ENCODE peak calls at places on chromosomes 1 and 21, in four cellular contexts. One of them, this sample, is unnamed.
A peak's percentile ranks its signal among the peaks of the same experiment; 100 is the strongest.

GRCh38 chr1:196590959-196591358 is 17.3 kb downstream of the KCNT2 start:
- DNase-seq in K562: no peak
- DNase-seq in A549: no peak
- DNase-seq in HepG2: no peak
- DNase-seq in this sample: no peak

GRCh38 chr1:169466259-169467230 is 19.2 kb downstream of the SLC19A2 start:
- DNase-seq in K562: peak; percentile 34
- DNase-seq in A549: peak; percentile 44
- DNase-seq in HepG2: peak; percentile 24
- DNase-seq in this sample: peak; percentile 52

GRCh38 chr21:32257952-32258785 is 20.7 kb downstream of the MIS18A start:
- DNase-seq in K562: peak; percentile 77
- DNase-seq in A549: peak; percentile 70
- DNase-seq in HepG2: peak; percentile 73
- DNase-seq in this sample: peak; percentile 85

GRCh38 chr1:3423245-3423829 is 31.1 kb upstream of the ARHGEF16 start:
- DNase-seq in K562: no peak
- DNase-seq in A549: no peak
- DNase-seq in HepG2: peak; percentile 80
- DNase-seq in this sample: no peak

GRCh38 chr1:23525558-23526174 is 5.4 kb downstream of the E2F2 start:
- DNase-seq in K562: no peak
- DNase-seq in A549: no peak
- DNase-seq in HepG2: no peak
- DNase-seq in this sample: no peak

GRCh38 chr21:36567216-36567917 is 87.4 kb upstream of the CLDN14 start:
- DNase-seq in K562: no peak
- DNase-seq in A549: no peak
- DNase-seq in HepG2: no peak
- DNase-seq in this sample: no peak

GRCh38 chr21:42665484-42665883 is 12.1 kb downstream of the PDE9A start:
- DNase-seq in K562: no peak
- DNase-seq in A549: no peak
- DNase-seq in HepG2: no peak
- DNase-seq in this sample: no peak

GRCh38 chr1:111587509-111588174 is 31.9 kb upstream of the RAP1A start:
- DNase-seq in K562: no peak
- DNase-seq in A549: no peak
- DNase-seq in HepG2: no peak
- DNase-seq in this sample: no peak

GRCh38 chr1:26237230-26237966 is 3.4 kb downstream of the CEP85 start:
- DNase-seq in K562: peak; percentile 42
- DNase-seq in A549: peak; percentile 37
- DNase-seq in HepG2: no peak
- DNase-seq in this sample: peak; percentile 33

GRCh38 chr1:170927955-170928850 is 7.1 kb upstream of the MROH9 start:
- DNase-seq in K562: no peak
- DNase-seq in A549: peak; percentile 5
- DNase-seq in HepG2: no peak
- DNase-seq in this sample: no peak

GRCh38 chr1:207713529-207713928 is 38.3 kb upstream of the CD46 start:
- DNase-seq in K562: no peak
- DNase-seq in A549: peak; percentile 21
- DNase-seq in HepG2: no peak
- DNase-seq in this sample: no peak

GRCh38 chr1:212164095-212164872 is 120.9 kb upstream of the PPP2R5A start:
- DNase-seq in K562: no peak
- DNase-seq in A549: no peak
- DNase-seq in HepG2: no peak
- DNase-seq in this sample: no peak

GRCh38 chr1:147245586-147246021 is 3.1 kb downstream of the CHD1L start:
- DNase-seq in K562: peak; percentile 15
- DNase-seq in A549: no peak
- DNase-seq in HepG2: no peak
- DNase-seq in this sample: no peak

GRCh38 chr1:13507075-13507474 is 6.7 kb downstream of the LRRC38 start:
- DNase-seq in K562: no peak
- DNase-seq in A549: no peak
- DNase-seq in HepG2: no peak
- DNase-seq in this sample: no peak

DNA sequence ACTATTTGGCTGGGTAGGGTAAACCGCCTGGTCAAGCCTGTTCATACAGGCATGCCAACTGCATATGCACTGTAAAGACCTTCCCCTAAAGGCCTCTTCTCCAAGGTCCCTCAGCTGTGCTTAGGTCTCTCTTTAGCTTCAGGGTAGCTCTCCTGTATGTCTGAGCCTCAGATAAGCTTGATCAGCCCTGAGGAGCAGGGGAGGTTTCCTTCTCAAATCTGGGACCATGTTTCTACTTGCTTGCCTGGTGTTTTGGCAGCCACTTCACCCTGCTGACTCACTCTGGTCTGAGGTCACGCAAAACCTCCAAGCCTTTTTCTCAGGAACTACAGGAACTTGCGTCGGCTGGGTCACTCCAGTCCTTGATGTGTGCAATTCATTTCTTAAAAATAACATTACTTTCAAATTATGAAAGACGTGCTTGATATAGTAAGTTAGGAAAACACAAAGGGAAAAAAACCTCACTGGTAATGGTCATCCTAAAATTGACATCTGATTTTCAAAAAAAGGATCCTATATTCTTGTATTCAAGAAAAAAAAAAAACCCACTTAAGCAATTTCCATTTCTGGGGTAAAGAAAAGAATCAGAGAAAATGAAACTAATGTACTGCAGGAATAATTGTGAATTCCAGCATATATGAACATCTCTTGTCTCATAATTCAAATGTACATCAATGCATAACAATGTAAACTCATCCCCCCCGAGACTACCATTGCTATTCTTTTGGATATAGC is 24.7 kb upstream of the RNF19B start:
- DNase-seq in K562: peak; percentile 77
- DNase-seq in A549: peak; percentile 79
- DNase-seq in HepG2: no peak
- DNase-seq in this sample: peak; percentile 99
- TF ChIP-seq MAZ in K562: no peak
- TF ChIP-seq MAZ in A549: no peak
- TF ChIP-seq MAZ in HepG2: no peak
- TF ChIP-seq MAZ in this sample: no peak

GRCh38 chr1:160942926-160943325 is 11.7 kb downstream of the ITLN2 start:
- DNase-seq in K562: no peak
- DNase-seq in A549: peak; percentile 51
- DNase-seq in HepG2: peak; percentile 14
- DNase-seq in this sample: no peak
- TF ChIP-seq USF2 in K562: no peak
- TF ChIP-seq USF2 in A549: no peak
- TF ChIP-seq USF2 in HepG2: no peak
- TF ChIP-seq USF2 in this sample: no peak

GRCh38 chr1:17229379-17229778 is 19.5 kb upstream of the PADI3 start:
- DNase-seq in K562: no peak
- DNase-seq in A549: no peak
- DNase-seq in HepG2: no peak
- DNase-seq in this sample: no peak

GRCh38 chr1:17230106-17230505 is 18.8 kb upstream of the PADI3 start:
- DNase-seq in K562: no peak
- DNase-seq in A549: no peak
- DNase-seq in HepG2: no peak
- DNase-seq in this sample: no peak

GRCh38 chr1:17232759-17233661 is 15.9 kb upstream of the PADI3 start:
- DNase-seq in K562: no peak
- DNase-seq in A549: peak; percentile 91
- DNase-seq in HepG2: no peak
- DNase-seq in this sample: peak; percentile 91

GRCh38 chr1:17228619-17229018 is 20.3 kb upstream of the PADI3 start:
- DNase-seq in K562: no peak
- DNase-seq in A549: no peak
- DNase-seq in HepG2: no peak
- DNase-seq in this sample: no peak

GRCh38 chr1:17230671-17231310 is 18.1 kb upstream of the PADI3 start:
- DNase-seq in K562: no peak
- DNase-seq in A549: no peak
- DNase-seq in HepG2: no peak
- DNase-seq in this sample: no peak
- TF ChIP-seq MAZ in K562: no peak
- TF ChIP-seq MAZ in A549: no peak
- TF ChIP-seq MAZ in HepG2: no peak
- TF ChIP-seq MAZ in this sample: no peak

GRCh38 chr1:161164901-161165620 is 1.2 kb upstream of the PPOX start:
- DNase-seq in K562: no peak
- DNase-seq in A549: no peak
- DNase-seq in HepG2: no peak
- DNase-seq in this sample: no peak

GRCh38 chr1:161163793-161164192 is 2.4 kb upstream of the PPOX start:
- DNase-seq in K562: no peak
- DNase-seq in A549: no peak
- DNase-seq in HepG2: no peak
- DNase-seq in this sample: no peak

GRCh38 chr1:161168906-161169305 is 2.7 kb downstream of the PPOX start:
- DNase-seq in K562: no peak
- DNase-seq in A549: no peak
- DNase-seq in HepG2: no peak
- DNase-seq in this sample: no peak

GRCh38 chr1:161165742-161166668 is at the start of gene PPOX:
- DNase-seq in K562: peak; percentile 94
- DNase-seq in A549: peak; percentile 99
- DNase-seq in HepG2: peak; percentile 97
- DNase-seq in this sample: peak; percentile 98

DNA sequence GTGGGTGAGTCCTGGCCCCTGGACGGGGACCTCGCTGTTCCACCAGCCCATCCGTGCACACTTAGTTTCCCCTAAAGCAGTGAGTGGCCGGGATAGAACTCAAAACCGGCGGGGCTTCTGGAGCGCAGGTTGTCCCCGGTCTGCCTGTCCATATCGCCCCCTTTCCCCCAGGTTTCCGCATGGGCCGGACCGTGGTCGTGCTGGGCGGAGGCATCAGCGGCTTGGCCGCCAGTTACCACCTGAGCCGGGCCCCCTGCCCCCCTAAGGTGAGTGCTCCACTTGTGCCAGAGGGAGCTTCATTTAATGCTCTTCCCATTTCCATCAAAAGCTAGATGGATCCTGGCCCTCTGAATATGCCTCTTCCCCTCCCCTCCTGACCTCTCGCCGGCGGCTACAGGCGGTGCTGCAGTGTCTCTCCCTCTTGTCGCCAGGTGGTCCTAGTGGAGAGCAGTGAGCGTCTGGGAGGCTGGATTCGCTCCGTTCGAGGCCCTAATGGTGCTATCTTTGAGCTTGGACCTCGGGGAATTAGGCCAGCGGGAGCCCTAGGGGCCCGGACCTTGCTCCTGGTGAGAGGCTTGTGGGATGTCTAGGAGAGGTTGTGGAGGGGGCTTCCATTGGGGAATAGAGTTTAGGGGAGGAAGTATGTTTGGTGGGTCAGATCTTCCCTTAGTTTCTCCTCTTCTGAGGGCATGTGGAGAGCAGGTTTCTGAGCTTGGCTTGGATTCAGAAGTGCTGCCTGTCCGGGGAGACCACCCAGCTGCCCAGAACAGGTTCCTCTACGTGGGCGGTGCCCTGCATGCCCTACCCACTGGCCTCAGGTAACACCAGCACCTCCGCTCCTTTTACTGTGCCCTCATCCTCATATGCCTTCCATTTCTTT is 683 bp downstream of the PPOX start:
- DNase-seq in K562: peak; percentile 55
- DNase-seq in A549: no peak
- DNase-seq in HepG2: no peak
- DNase-seq in this sample: no peak
- TF ChIP-seq USF2 in K562: no peak
- TF ChIP-seq USF2 in A549: no peak
- TF ChIP-seq USF2 in HepG2: no peak
- TF ChIP-seq USF2 in this sample: no peak

DNA sequence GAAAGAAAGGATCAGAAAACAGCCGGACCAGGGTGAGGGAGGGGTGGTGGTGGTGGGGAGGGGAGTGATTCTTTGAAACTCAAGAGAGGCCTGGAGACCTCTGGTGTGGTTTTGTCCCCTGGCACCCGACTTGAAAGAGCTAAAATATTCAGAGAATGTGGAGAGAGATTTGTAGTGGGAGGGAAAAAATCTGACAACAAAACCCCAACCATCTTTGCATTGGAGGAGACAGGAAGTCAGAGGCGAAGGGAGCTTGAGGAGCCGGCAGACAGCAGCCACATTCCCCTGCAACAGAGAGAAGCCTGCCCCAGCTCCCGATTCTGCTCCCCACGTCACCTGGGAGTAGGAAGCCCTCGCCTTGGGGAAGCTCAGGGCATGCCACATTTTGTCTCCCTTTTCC is 85.0 kb downstream of the ITPKB start:
- DNase-seq in K562: no peak
- DNase-seq in A549: no peak
- DNase-seq in HepG2: peak; percentile 17
- DNase-seq in this sample: peak; percentile 54
- TF ChIP-seq MAZ in K562: no peak
- TF ChIP-seq MAZ in A549: no peak
- TF ChIP-seq MAZ in HepG2: no peak
- TF ChIP-seq MAZ in this sample: no peak

DNA sequence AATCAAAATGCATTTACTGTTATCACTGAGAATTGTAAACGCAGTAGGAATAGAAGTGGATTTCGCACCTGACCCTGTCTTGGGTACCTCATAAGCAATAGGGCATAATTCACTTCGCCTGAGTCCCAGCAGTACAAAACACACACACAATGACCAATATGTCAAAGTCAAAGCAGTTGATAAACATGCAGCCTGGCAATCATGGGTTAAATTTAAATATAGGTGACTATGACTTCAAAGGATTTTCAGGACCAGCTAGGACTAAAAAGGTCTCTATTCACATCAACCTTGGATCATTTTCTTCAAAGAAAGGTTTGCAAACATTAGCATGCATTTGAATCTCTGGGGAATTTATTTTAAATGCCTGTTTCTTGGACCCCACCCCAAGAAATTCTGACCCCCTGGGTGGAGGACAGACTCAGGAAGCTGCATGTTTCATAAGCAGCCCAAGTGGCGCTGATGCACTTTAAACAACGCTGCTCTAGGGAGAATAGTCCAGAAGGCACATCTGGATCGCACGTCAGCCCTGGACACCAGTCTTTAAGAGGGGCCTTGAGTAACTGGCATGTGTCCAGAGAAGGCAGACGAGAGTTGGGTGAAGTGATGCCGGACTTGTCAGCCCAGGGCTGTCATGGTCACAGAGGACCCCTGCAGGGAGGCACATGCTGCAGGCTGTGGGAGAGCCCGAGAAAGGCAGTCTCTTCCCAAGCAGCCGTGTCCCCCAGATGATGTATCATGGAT is 55.7 kb upstream of the EFHD2 start:
- DNase-seq in K562: no peak
- DNase-seq in A549: peak; percentile 81
- DNase-seq in HepG2: peak; percentile 43
- DNase-seq in this sample: peak; percentile 38
- TF ChIP-seq USF2 in K562: no peak
- TF ChIP-seq USF2 in A549: no peak
- TF ChIP-seq USF2 in HepG2: no peak
- TF ChIP-seq USF2 in this sample: no peak